ENCODE peak calls at places on chromosomes 5 and 9, in ten cellular contexts. Q, K, O, U, J, Y, X, M, P and V are unnamed samples.

GRCh38 chr9:4861736-4862451 is 69.2 kb downstream of the RCL1 start:
- DNase-seq in X (no peak), J (no peak), Y (no peak), Q (no peak), O (no peak), U (no peak), M (no peak), K (no peak), P (no peak), V (peak; percentile 96)

GRCh38 chr9:113484258-113484730 is 20.8 kb downstream of the RGS3 start:
- DNase-seq in Y (no peak), J (peak; percentile 32), P (no peak), O (no peak), M (peak; percentile 63), X (no peak), Q (no peak), U (peak; percentile 28), K (peak; percentile 47), V (no peak)

GRCh38 chr9:79572032-79572890 is 496 bp downstream of the TLE4 start:
- DNase-seq in X (no peak), U (peak; percentile 40), M (peak; percentile 26), Q (peak; percentile 50), K (peak; percentile 30), Y (peak; percentile 51), J (peak; percentile 33), O (peak; percentile 15), P (peak; percentile 59), V (peak; percentile 84)

GRCh38 chr9:70352802-70353201 is 61.7 kb downstream of the KLF9 start:
- DNase-seq in J (no peak), Y (no peak), O (no peak), Q (no peak), K (no peak), P (no peak), M (no peak), X (no peak), U (no peak), V (no peak)

GRCh38 chr5:154753792-154754191 is 1.4 kb upstream of the LARP1 start:
- DNase-seq in P (no peak), Y (no peak), J (peak; percentile 90), X (no peak), M (peak; percentile 91), K (peak; percentile 39), U (peak; percentile 97), O (no peak), Q (no peak), V (no peak)

GRCh38 chr5:41925555-41925946 is 470 bp downstream of the FBXO4 start:
- DNase-seq in J (peak; percentile 28), K (peak; percentile 58), Q (peak; percentile 24), X (no peak), O (peak; percentile 9), M (peak; percentile 31), U (peak; percentile 24), Y (peak; percentile 46), P (no peak), V (peak; percentile 44)

GRCh38 chr5:88889165-88890069 is 6.4 kb upstream of the MEF2C start:
- DNase-seq in O (no peak), X (no peak), P (no peak), Q (no peak), U (peak; percentile 13), J (peak; percentile 81), Y (peak; percentile 18), M (peak; percentile 77), K (peak; percentile 37), V (no peak)

GRCh38 chr5:105696440-105696839 is 1974.3 kb downstream of the EFNA5 start:
- DNase-seq in P (no peak), M (no peak), J (no peak), U (peak; percentile 6), Q (no peak), K (no peak), Y (no peak), O (no peak), X (no peak), V (no peak)

GRCh38 chr9:131404987-131405386 is 11.1 kb downstream of the PRRC2B start:
- DNase-seq in U (no peak), P (no peak), X (no peak), J (no peak), M (no peak), Y (no peak), K (no peak), Q (no peak), O (no peak), V (no peak)

GRCh38 chr9:131404581-131404980 is 10.7 kb downstream of the PRRC2B start:
- DNase-seq in P (no peak), J (no peak), M (no peak), Q (no peak), U (peak; percentile 46), Y (no peak), K (no peak), X (no peak), O (no peak), V (no peak)

GRCh38 chr9:131405429-131405828 is 11.5 kb downstream of the PRRC2B start:
- DNase-seq in K (no peak), P (no peak), Q (no peak), Y (no peak), U (peak; percentile 75), M (no peak), O (no peak), J (no peak), X (no peak), V (no peak)

GRCh38 chr9:131406567-131407436 is 12.9 kb downstream of the PRRC2B start:
- DNase-seq in Q (no peak), K (no peak), U (no peak), O (no peak), M (no peak), P (no peak), X (no peak), Y (no peak), J (no peak), V (peak; percentile 30)

GRCh38 chr9:131405858-131406566 is 12.1 kb downstream of the PRRC2B start:
- DNase-seq in Y (no peak), J (no peak), Q (peak; percentile 69), U (no peak), K (no peak), P (no peak), M (no peak), O (no peak), X (no peak), V (no peak)
- H3K4me3 ChIP-seq in Y (no peak overlapping the region), J (no peak overlapping the region), Q (no peak overlapping the region), U (no peak overlapping the region), K (no peak overlapping the region), P (no peak overlapping the region), M (no peak overlapping the region), O (no peak overlapping the region), X (peak overlapping the region; percentile 81), V (no peak overlapping the region)

GRCh38 chr9:109914280-109915027 is 134.5 kb downstream of the PALM2AKAP2 start:
- DNase-seq in J (no peak), M (no peak), X (no peak), K (no peak), P (peak; percentile 94), U (peak; percentile 97), Y (no peak), O (no peak), Q (no peak), V (peak; percentile 51)

GRCh38 chr9:109913461-109913810 is 133.4 kb downstream of the PALM2AKAP2 start:
- DNase-seq in M (no peak), O (no peak), X (no peak), U (no peak), Y (no peak), J (no peak), K (no peak), P (no peak), Q (no peak), V (no peak)

GRCh38 chr9:109912082-109912581 is 132.1 kb downstream of the PALM2AKAP2 start:
- DNase-seq in Y (no peak), K (no peak), Q (no peak), O (no peak), X (no peak), U (peak; percentile 93), P (no peak), M (no peak), J (no peak), V (no peak)

GRCh38 chr9:109910616-109911568 is 130.9 kb downstream of the PALM2AKAP2 start:
- DNase-seq in Q (peak; percentile 20), P (no peak), M (no peak), K (peak; percentile 77), U (peak; percentile 88), Y (no peak), X (no peak), O (peak; percentile 39), J (no peak), V (no peak)

DNA sequence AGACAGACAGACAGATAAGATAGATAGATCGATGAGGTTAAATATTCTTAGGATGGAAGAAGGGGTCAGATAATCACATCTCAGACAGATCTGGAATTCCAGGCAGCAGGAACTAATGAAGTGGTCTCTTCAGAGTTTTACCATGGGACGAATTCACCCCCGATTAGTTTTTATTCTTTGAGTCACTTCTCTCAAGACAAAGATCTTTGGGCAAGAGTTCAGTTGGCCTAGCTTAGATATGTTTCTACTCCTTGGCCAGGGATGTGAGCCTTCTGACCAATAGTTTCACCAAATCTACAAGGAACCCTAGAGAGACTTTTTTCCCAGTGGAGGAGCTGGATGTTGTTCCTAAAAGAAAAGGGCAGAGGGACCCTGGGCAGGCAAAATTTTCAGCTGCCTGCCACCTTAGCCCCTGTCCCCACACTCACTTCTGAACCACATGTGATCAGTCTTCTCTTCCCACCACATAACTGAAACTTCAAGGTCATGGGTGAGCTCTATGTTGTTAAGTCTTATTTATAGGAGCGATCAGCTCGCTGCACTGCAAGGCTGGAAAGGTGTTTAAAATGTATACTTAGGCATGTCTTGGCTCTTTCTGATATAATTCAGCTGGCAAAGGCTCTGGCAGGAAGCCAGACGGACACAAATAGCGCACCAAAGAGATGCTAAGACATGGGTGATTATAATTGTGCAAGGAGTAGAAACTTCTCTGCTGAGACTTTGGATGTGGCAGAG is 132.9 kb downstream of the PALM2AKAP2 start:
- DNase-seq in X (no peak), O (no peak), U (peak; percentile 32), Q (no peak), Y (peak; percentile 28), M (no peak), K (no peak), P (peak; percentile 71), J (no peak), V (no peak)
- H3K4me1 ChIP-seq in X (peaks cover under 1% of the 10 kb centered on the region), O (peaks cover 25% of the 10 kb centered on the region), U (peaks cover 25% of the 10 kb centered on the region), Q (peaks cover 16% of the 10 kb centered on the region), Y (no peaks in the 10 kb centered on the region), M (no peaks in the 10 kb centered on the region), K (peaks cover 7% of the 10 kb centered on the region), P (peaks cover 100% of the 10 kb centered on the region), J (peaks cover 5% of the 10 kb centered on the region), V (no peaks in the 10 kb centered on the region)

DNA sequence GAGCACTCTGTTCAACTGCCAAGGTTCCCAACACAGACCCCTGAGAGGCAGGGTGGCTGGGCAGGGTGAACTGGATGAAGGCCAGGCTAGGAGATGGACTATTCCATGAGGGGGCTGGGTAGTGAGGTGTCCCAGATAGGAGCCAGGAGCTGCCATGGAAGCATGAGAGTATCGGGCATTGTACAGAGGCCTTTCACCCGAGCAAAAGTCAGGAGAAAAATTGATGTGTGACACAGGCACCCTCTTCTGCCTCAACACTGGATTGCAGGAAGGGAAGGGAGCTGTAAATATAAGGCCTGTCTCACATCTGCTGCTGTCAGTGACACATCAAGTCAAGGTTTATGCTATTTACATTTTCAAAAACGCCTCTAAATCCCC is 74.6 kb downstream of the UBAP1 start:
- DNase-seq in P (no peak), Q (peak; percentile 58), K (no peak), O (no peak), X (no peak), U (peak; percentile 70), M (no peak), J (peak; percentile 35), Y (no peak), V (no peak)
- H3K27ac ChIP-seq in P (no peak overlapping the region), Q (peak overlapping the region; percentile 82), K (peak overlapping the region; percentile 6), O (peak overlapping the region; percentile 76), X (no peak overlapping the region), U (no peak overlapping the region), M (peak overlapping the region; percentile 78), J (peak overlapping the region; percentile 28), Y (no peak overlapping the region), V (no peak overlapping the region)

DNA sequence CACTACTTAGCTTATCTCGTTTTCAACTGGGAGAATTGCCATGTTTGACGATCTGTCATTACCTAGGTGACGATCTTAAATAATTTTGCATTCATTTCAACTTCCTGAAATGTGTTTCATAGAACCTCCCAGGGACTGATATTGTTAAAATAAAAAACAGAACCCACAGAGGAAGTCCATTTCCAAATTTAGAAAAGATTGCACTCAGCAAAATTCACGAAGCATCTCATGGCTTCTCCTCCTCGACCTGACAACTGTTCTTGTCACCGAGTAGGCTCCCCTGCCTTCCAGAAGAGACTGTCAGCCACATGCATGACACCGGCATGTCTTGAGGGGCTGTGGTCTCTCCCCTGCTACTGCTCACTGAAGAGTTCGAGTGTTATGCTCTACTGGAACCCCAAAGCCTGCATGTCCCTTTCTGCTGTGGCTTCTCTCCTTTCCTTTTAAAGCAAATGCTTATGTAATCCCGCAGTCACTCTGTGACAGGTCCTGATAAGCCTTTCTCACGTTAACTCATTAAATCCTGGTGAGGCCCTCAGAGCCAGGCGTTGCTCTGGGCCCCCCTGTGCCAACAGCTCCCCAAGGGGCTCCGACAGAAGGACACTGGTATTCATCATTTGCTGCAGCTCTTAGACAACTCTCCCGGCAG is 26.8 kb upstream of the ANKRD33B start:
- DNase-seq in Y (no peak), O (no peak), X (no peak), P (peak; percentile 28), Q (no peak), M (no peak), K (no peak), J (no peak), U (no peak), V (no peak)
- H3K4me3 ChIP-seq in Y (no peak overlapping the region), O (no peak overlapping the region), X (peak overlapping the region; percentile 42), P (peak overlapping the region; percentile 3), Q (no peak overlapping the region), M (no peak overlapping the region), K (no peak overlapping the region), J (no peak overlapping the region), U (no peak overlapping the region), V (no peak overlapping the region)